ENCODE peak calls at places on chromosomes 1 and 21, in ten cellular contexts. C is SK-N-DZ, A is body of pancreas, Y is NCI-H1092, Q is mesendoderm, P is glutamatergic neuron, E is smooth muscle cell of the brain vasculature, N is endothelial cell, I is HT-29, W is T-helper 17 cell. F is an unnamed sample.

GRCh38 chr1:214360525-214361164 is 79.7 kb downstream of the SMYD2 start:
- DNase-seq in N (no peak), C (no peak), Y (no peak), Q (no peak), W (no peak), E (no peak), I (no peak), A (no peak), P (no peak), F (no peak)

GRCh38 chr1:224433671-224434446 is 738 bp downstream of the WDR26 start:
- DNase-seq in E (no peak), N (peak), A (peak), P (peak), Q (peak), C (peak), I (peak), Y (peak), W (peak), F (peak)

GRCh38 chr1:7580923-7581753 is 190.0 kb upstream of the VAMP3 start:
- DNase-seq in W (no peak), A (no peak), Y (peak), P (no peak), Q (no peak), I (no peak), E (no peak), C (no peak), N (no peak), F (no peak)

GRCh38 chr1:205568135-205568468 is 63.6 kb downstream of the CDK18 start:
- DNase-seq in C (no peak), I (no peak), Q (no peak), N (no peak), E (no peak), W (no peak), P (no peak), Y (no peak), A (no peak), F (no peak)

GRCh38 chr1:201551877-201552731 is 13.2 kb downstream of the NAV1 start:
- DNase-seq in E (no peak), P (no peak), Y (no peak), A (no peak), I (no peak), N (no peak), C (no peak), W (no peak), Q (no peak), F (no peak)

GRCh38 chr1:56360021-56360420 is 219.3 kb downstream of the PLPP3 start:
- DNase-seq in I (no peak), N (no peak), C (no peak), W (no peak), Q (no peak), P (no peak), A (no peak), Y (no peak), E (no peak), F (no peak)

GRCh38 chr1:43309626-43310025 is 8.8 kb downstream of the TIE1 start:
- DNase-seq in E (no peak), Q (no peak), A (no peak), I (no peak), C (no peak), N (no peak), P (no peak), Y (no peak), W (no peak), F (no peak)

GRCh38 chr1:31390071-31390470 is 17.2 kb upstream of the FABP3 start:
- DNase-seq in E (no peak), N (no peak), Y (no peak), W (no peak), I (peak), Q (no peak), C (no peak), A (no peak), P (no peak), F (no peak)

GRCh38 chr1:75672528-75673393 is 51.7 kb upstream of the ACADM start:
- DNase-seq in C (no peak), Q (peak), I (peak), N (no peak), P (no peak), W (no peak), Y (no peak), A (no peak), E (no peak), F (no peak)

GRCh38 chr1:63327417-63328139 is 5.2 kb downstream of the FOXD3 start:
- DNase-seq in I (peak), C (peak), A (peak), W (no peak), Y (peak), E (no peak), N (peak), P (peak), Q (peak), F (peak)

GRCh38 chr21:44082648-44083436 is 24.4 kb upstream of the PWP2 start:
- DNase-seq in E (no peak), C (no peak), A (no peak), I (peak), Q (no peak), P (no peak), N (no peak), W (no peak), Y (no peak), F (peak)

GRCh38 chr1:244757091-244757939 is 78.1 kb upstream of the COX20 start:
- DNase-seq in I (no peak), Q (no peak), E (no peak), Y (no peak), C (no peak), N (no peak), A (no peak), W (no peak), P (no peak), F (no peak)

GRCh38 chr1:211469938-211470529 is 21.9 kb downstream of the RD3 start:
- DNase-seq in W (peak), E (peak), I (peak), C (peak), P (peak), A (peak), N (peak), Q (peak), Y (peak), F (peak)

GRCh38 chr1:31198150-31198549 is 41.5 kb downstream of the NKAIN1 start:
- DNase-seq in W (no peak), N (no peak), P (no peak), I (no peak), Q (no peak), E (no peak), Y (no peak), C (no peak), A (no peak), F (no peak)

GRCh38 chr1:8239039-8239305 is 78.9 kb upstream of the SLC45A1 start:
- DNase-seq in P (no peak), Q (peak), E (no peak), I (peak), Y (no peak), A (peak), C (no peak), N (no peak), W (no peak), F (no peak)